ENCODE peak calls at places on chromosomes 4 and X, in four cellular contexts. One of them, this sample, is unnamed.

GRCh38 chr4:88439161-88439760 is 17.7 kb upstream of the HERC5 start:
- DNase-seq in activated CD8-positive, alpha-beta memory T cell treated with anti-CD3 and anti-CD28 coated beads for 48 hours: no peak
- DNase-seq in islet precursor cell: peak
- DNase-seq in NCI-H1694 treated with DMSO at 0.1 percent for 48 hours: no peak
- DNase-seq in this sample: no peak

GRCh38 chr4:84379881-84380618 is 119.0 kb downstream of the NKX6-1 start:
- DNase-seq in activated CD8-positive, alpha-beta memory T cell treated with anti-CD3 and anti-CD28 coated beads for 48 hours: no peak
- DNase-seq in islet precursor cell: no peak
- DNase-seq in NCI-H1694 treated with DMSO at 0.1 percent for 48 hours: no peak
- DNase-seq in this sample: no peak

GRCh38 chr4:139509727-139510410 is 46.1 kb downstream of the SETD7 start:
- DNase-seq in activated CD8-positive, alpha-beta memory T cell treated with anti-CD3 and anti-CD28 coated beads for 48 hours: no peak
- DNase-seq in islet precursor cell: no peak
- DNase-seq in NCI-H1694 treated with DMSO at 0.1 percent for 48 hours: no peak
- DNase-seq in this sample: no peak

GRCh38 chr4:30718021-30718888 is 1.9 kb upstream of the PCDH7 start:
- DNase-seq in activated CD8-positive, alpha-beta memory T cell treated with anti-CD3 and anti-CD28 coated beads for 48 hours: no peak
- DNase-seq in islet precursor cell: peak
- DNase-seq in NCI-H1694 treated with DMSO at 0.1 percent for 48 hours: peak
- DNase-seq in this sample: no peak

GRCh38 chr4:90317785-90318184 is 190.6 kb downstream of the CCSER1 start:
- DNase-seq in activated CD8-positive, alpha-beta memory T cell treated with anti-CD3 and anti-CD28 coated beads for 48 hours: no peak
- DNase-seq in islet precursor cell: no peak
- DNase-seq in NCI-H1694 treated with DMSO at 0.1 percent for 48 hours: no peak
- DNase-seq in this sample: no peak

GRCh38 chr4:141124224-141124623 is 9.0 kb downstream of the RNF150 start:
- DNase-seq in activated CD8-positive, alpha-beta memory T cell treated with anti-CD3 and anti-CD28 coated beads for 48 hours: no peak
- DNase-seq in islet precursor cell: peak
- DNase-seq in NCI-H1694 treated with DMSO at 0.1 percent for 48 hours: no peak
- DNase-seq in this sample: no peak

GRCh38 chr4:177177446-177178160 is 132.1 kb upstream of the NEIL3 start:
- DNase-seq in activated CD8-positive, alpha-beta memory T cell treated with anti-CD3 and anti-CD28 coated beads for 48 hours: no peak
- DNase-seq in islet precursor cell: no peak
- DNase-seq in NCI-H1694 treated with DMSO at 0.1 percent for 48 hours: no peak
- DNase-seq in this sample: no peak

GRCh38 chr4:163744861-163745260 is 250.4 kb downstream of the TMA16 start:
- DNase-seq in activated CD8-positive, alpha-beta memory T cell treated with anti-CD3 and anti-CD28 coated beads for 48 hours: no peak
- DNase-seq in islet precursor cell: no peak
- DNase-seq in NCI-H1694 treated with DMSO at 0.1 percent for 48 hours: no peak
- DNase-seq in this sample: no peak

GRCh38 chrX:129759576-129760061 is 20.1 kb upstream of the SASH3 start:
- DNase-seq in activated CD8-positive, alpha-beta memory T cell treated with anti-CD3 and anti-CD28 coated beads for 48 hours: no peak
- DNase-seq in islet precursor cell: no peak
- DNase-seq in NCI-H1694 treated with DMSO at 0.1 percent for 48 hours: no peak
- DNase-seq in this sample: no peak

GRCh38 chr4:24015782-24016181 is 125.9 kb upstream of the PPARGC1A start:
- DNase-seq in activated CD8-positive, alpha-beta memory T cell treated with anti-CD3 and anti-CD28 coated beads for 48 hours: no peak
- DNase-seq in islet precursor cell: no peak
- DNase-seq in NCI-H1694 treated with DMSO at 0.1 percent for 48 hours: no peak
- DNase-seq in this sample: no peak

GRCh38 chr4:108058685-108059440 is 69.2 kb downstream of the HADH start:
- DNase-seq in activated CD8-positive, alpha-beta memory T cell treated with anti-CD3 and anti-CD28 coated beads for 48 hours: no peak
- DNase-seq in islet precursor cell: peak
- DNase-seq in NCI-H1694 treated with DMSO at 0.1 percent for 48 hours: no peak
- DNase-seq in this sample: peak

GRCh38 chr4:3766207-3766790 is at the start of gene ADRA2C:
- DNase-seq in activated CD8-positive, alpha-beta memory T cell treated with anti-CD3 and anti-CD28 coated beads for 48 hours: no peak
- DNase-seq in islet precursor cell: no peak
- DNase-seq in NCI-H1694 treated with DMSO at 0.1 percent for 48 hours: no peak
- DNase-seq in this sample: peak

GRCh38 chrX:48045410-48046311 is 25.8 kb downstream of the ZNF630 start:
- DNase-seq in activated CD8-positive, alpha-beta memory T cell treated with anti-CD3 and anti-CD28 coated beads for 48 hours: no peak
- DNase-seq in islet precursor cell: peak
- DNase-seq in NCI-H1694 treated with DMSO at 0.1 percent for 48 hours: no peak
- DNase-seq in this sample: no peak

GRCh38 chrX:49106930-49107329 is 16.6 kb downstream of the GPKOW start:
- DNase-seq in activated CD8-positive, alpha-beta memory T cell treated with anti-CD3 and anti-CD28 coated beads for 48 hours: no peak
- DNase-seq in islet precursor cell: peak
- DNase-seq in NCI-H1694 treated with DMSO at 0.1 percent for 48 hours: peak
- DNase-seq in this sample: no peak

GRCh38 chr4:16025268-16025667 is 58.6 kb downstream of the PROM1 start:
- DNase-seq in activated CD8-positive, alpha-beta memory T cell treated with anti-CD3 and anti-CD28 coated beads for 48 hours: no peak
- DNase-seq in islet precursor cell: no peak
- DNase-seq in NCI-H1694 treated with DMSO at 0.1 percent for 48 hours: no peak
- DNase-seq in this sample: no peak

GRCh38 chrX:26613951-26614350 is 398.0 kb downstream of the MAGEB5 start:
- DNase-seq in activated CD8-positive, alpha-beta memory T cell treated with anti-CD3 and anti-CD28 coated beads for 48 hours: no peak
- DNase-seq in islet precursor cell: no peak
- DNase-seq in NCI-H1694 treated with DMSO at 0.1 percent for 48 hours: no peak
- DNase-seq in this sample: no peak

GRCh38 chrX:105313596-105313995 is 93.1 kb upstream of the TEX13A start:
- DNase-seq in activated CD8-positive, alpha-beta memory T cell treated with anti-CD3 and anti-CD28 coated beads for 48 hours: no peak
- DNase-seq in islet precursor cell: no peak
- DNase-seq in NCI-H1694 treated with DMSO at 0.1 percent for 48 hours: no peak
- DNase-seq in this sample: no peak

GRCh38 chrX:45715787-45716186 is 515.1 kb upstream of the DIPK2B start:
- DNase-seq in activated CD8-positive, alpha-beta memory T cell treated with anti-CD3 and anti-CD28 coated beads for 48 hours: no peak
- DNase-seq in islet precursor cell: no peak
- DNase-seq in NCI-H1694 treated with DMSO at 0.1 percent for 48 hours: no peak
- DNase-seq in this sample: no peak

GRCh38 chr4:185738038-185738552 is 73.9 kb downstream of the SORBS2 start:
- DNase-seq in activated CD8-positive, alpha-beta memory T cell treated with anti-CD3 and anti-CD28 coated beads for 48 hours: no peak
- DNase-seq in islet precursor cell: no peak
- DNase-seq in NCI-H1694 treated with DMSO at 0.1 percent for 48 hours: no peak
- DNase-seq in this sample: no peak

This sample was measured in NCI-H526.